ENCODE peak calls at places on chromosomes 2 and 18, in six cellular contexts. K, M, I, O, G and R are unnamed samples.

GRCh38 chr2:170073288-170073687 is 104.7 kb upstream of the MYO3B start:
- DNase-seq in K (peak), M (peak), I (no peak), O (no peak), G (peak), R (peak)

GRCh38 chr2:15780912-15781574 is 159.3 kb upstream of the MYCN start:
- DNase-seq in K (no peak), M (no peak), I (no peak), O (no peak), G (no peak), R (no peak)

GRCh38 chr2:120132190-120132589 is 91.0 kb downstream of the TMEM185B start:
- DNase-seq in K (no peak), M (no peak), I (no peak), O (no peak), G (peak), R (no peak)

GRCh38 chr2:226362991-226363390 is 436.6 kb downstream of the IRS1 start:
- DNase-seq in K (no peak), M (no peak), I (no peak), O (no peak), G (peak), R (no peak)

GRCh38 chr18:36187826-36188721 is 777 bp downstream of the MOCOS start:
- DNase-seq in K (no peak), M (no peak), I (peak), O (no peak), G (peak), R (peak)

GRCh38 chr2:45403036-45403435 is 208.0 kb downstream of the SRBD1 start:
- DNase-seq in K (no peak), M (no peak), I (no peak), O (no peak), G (no peak), R (no peak)

GRCh38 chr2:136207665-136208064 is 89.7 kb upstream of the CXCR4 start:
- DNase-seq in K (no peak), M (no peak), I (no peak), O (no peak), G (no peak), R (no peak)

GRCh38 chr18:35073186-35074105 is 32.2 kb downstream of the MAPRE2 start:
- DNase-seq in K (no peak), M (no peak), I (no peak), O (no peak), G (peak), R (no peak)

GRCh38 chr18:6729247-6730091 is at the start of gene ARHGAP28:
- DNase-seq in K (peak), M (peak), I (peak), O (peak), G (peak), R (peak)

GRCh38 chr18:24702001-24702400 is 241.6 kb downstream of the HRH4 start:
- DNase-seq in K (no peak), M (no peak), I (no peak), O (no peak), G (no peak), R (no peak)

GRCh38 chr2:174901075-174901474 is 104.1 kb downstream of the CHN1 start:
- DNase-seq in K (no peak), M (no peak), I (no peak), O (no peak), G (peak), R (no peak)

GRCh38 chr2:219736196-219736595 is 108.8 kb downstream of the SLC4A3 start:
- DNase-seq in K (peak), M (no peak), I (no peak), O (no peak), G (peak), R (peak)

GRCh38 chr2:72141881-72142742 is 5.5 kb downstream of the CYP26B1 start:
- DNase-seq in K (no peak), M (no peak), I (no peak), O (peak), G (no peak), R (peak)

GRCh38 chr2:54176577-54176976 is 61.2 kb downstream of the ACYP2 start:
- DNase-seq in K (no peak), M (peak), I (no peak), O (no peak), G (peak), R (no peak)

GRCh38 chr18:45806226-45806625 is 19.2 kb upstream of the SIGLEC15 start:
- DNase-seq in K (no peak), M (no peak), I (no peak), O (no peak), G (peak), R (no peak)

GRCh38 chr2:19046986-19047780 is 311.2 kb downstream of the OSR1 start:
- DNase-seq in K (no peak), M (peak), I (no peak), O (no peak), G (peak), R (no peak)

GRCh38 chr2:198483046-198483445 is 678.7 kb downstream of the PLCL1 start:
- DNase-seq in K (no peak), M (no peak), I (no peak), O (no peak), G (no peak), R (no peak)

GRCh38 chr2:40734797-40735196 is 282.9 kb upstream of the SLC8A1 start:
- DNase-seq in K (no peak), M (no peak), I (no peak), O (no peak), G (peak), R (no peak)

GRCh38 chr2:224645722-224646121 is 60.6 kb upstream of the CUL3 start:
- DNase-seq in K (no peak), M (no peak), I (no peak), O (no peak), G (no peak), R (no peak)

GRCh38 chr2:20737505-20737904 is 70.6 kb downstream of the GDF7 start:
- DNase-seq in K (no peak), M (no peak), I (no peak), O (no peak), G (no peak), R (no peak)

GRCh38 chr2:25822190-25823117 is 55.8 kb downstream of the ASXL2 start:
- DNase-seq in K (peak), M (no peak), I (peak), O (peak), G (peak), R (peak)

GRCh38 chr18:27540126-27540525 is 355.0 kb upstream of the CHST9 start:
- DNase-seq in K (no peak), M (no peak), I (no peak), O (no peak), G (no peak), R (no peak)

GRCh38 chr2:1477196-1478040 is 64.2 kb downstream of the TPO start:
- DNase-seq in K (no peak), M (no peak), I (no peak), O (no peak), G (no peak), R (no peak)

GRCh38 chr2:1476617-1477195 is 63.4 kb downstream of the TPO start:
- DNase-seq in K (no peak), M (no peak), I (no peak), O (no peak), G (no peak), R (no peak)

GRCh38 chr2:1472350-1472749 is 59.1 kb downstream of the TPO start:
- DNase-seq in K (no peak), M (no peak), I (no peak), O (no peak), G (no peak), R (no peak)
- TF ChIP-seq CTCF in K (no peak), M (no peak), I (no peak), O (no peak), G (no peak), R (no peak)

DNA sequence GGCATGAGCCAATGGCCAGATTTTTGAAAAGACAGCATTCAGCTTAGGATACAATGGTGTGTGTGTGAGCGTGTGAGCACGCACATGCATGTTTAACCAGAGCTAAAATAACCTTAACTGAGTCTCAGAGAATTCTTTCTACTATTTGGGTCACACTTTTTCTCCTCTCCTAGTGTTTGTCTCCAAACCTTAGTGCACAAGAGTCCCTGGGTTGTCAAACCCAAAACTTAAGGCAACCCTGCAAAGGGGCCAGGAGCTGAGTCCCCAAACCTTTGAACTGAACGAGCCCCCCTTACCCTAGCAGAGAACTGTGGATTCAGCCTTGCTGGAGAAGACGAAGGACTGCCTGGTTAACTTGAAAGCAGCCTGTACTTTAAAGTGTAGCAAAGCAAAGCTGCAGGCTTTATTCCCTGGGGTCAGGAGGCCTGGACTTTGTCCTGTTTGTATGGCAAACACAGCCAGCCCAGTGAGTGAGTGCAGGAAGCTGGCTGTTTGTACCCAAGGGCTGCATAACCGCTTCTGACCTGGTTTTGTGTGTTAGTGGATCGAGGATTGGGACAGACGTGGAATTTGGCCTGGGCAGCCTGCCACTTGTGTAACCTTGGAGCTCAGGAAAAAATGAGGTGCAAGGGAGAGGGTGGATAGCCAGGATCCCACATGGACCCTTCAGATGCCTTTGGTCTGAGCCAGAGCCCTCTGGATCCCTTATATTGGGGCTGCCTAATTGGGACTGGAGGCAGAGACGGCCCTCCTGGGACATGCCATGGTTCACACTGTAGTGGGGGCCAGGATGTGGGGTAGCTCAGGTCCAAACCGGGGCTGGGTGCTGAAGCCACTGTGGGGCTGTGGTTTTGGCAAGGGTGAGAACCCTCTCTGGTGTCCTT is 6.4 kb upstream of the PSMD1 start:
- DNase-seq in K (no peak), M (no peak), I (no peak), O (no peak), G (no peak), R (peak)
- TF ChIP-seq CTCF in K (no peak), M (no peak), I (no peak), O (no peak), G (no peak), R (no peak)

GRCh38 chr2:129977986-129978385 is 1.5 kb upstream of the RAB6C start:
- DNase-seq in K (no peak), M (no peak), I (no peak), O (no peak), G (no peak), R (no peak)

GRCh38 chr2:129975016-129975774 is 4.3 kb upstream of the RAB6C start:
- DNase-seq in K (no peak), M (no peak), I (no peak), O (no peak), G (no peak), R (no peak)
- TF ChIP-seq CTCF in K (no peak), M (no peak), I (no peak), O (no peak), G (no peak), R (no peak)

GRCh38 chr2:70643715-70644114 is 90.1 kb upstream of the TGFA start:
- DNase-seq in K (no peak), M (no peak), I (no peak), O (no peak), G (peak), R (no peak)
- TF ChIP-seq CTCF in K (no peak), M (no peak), I (peak), O (no peak), G (peak), R (no peak)

DNA sequence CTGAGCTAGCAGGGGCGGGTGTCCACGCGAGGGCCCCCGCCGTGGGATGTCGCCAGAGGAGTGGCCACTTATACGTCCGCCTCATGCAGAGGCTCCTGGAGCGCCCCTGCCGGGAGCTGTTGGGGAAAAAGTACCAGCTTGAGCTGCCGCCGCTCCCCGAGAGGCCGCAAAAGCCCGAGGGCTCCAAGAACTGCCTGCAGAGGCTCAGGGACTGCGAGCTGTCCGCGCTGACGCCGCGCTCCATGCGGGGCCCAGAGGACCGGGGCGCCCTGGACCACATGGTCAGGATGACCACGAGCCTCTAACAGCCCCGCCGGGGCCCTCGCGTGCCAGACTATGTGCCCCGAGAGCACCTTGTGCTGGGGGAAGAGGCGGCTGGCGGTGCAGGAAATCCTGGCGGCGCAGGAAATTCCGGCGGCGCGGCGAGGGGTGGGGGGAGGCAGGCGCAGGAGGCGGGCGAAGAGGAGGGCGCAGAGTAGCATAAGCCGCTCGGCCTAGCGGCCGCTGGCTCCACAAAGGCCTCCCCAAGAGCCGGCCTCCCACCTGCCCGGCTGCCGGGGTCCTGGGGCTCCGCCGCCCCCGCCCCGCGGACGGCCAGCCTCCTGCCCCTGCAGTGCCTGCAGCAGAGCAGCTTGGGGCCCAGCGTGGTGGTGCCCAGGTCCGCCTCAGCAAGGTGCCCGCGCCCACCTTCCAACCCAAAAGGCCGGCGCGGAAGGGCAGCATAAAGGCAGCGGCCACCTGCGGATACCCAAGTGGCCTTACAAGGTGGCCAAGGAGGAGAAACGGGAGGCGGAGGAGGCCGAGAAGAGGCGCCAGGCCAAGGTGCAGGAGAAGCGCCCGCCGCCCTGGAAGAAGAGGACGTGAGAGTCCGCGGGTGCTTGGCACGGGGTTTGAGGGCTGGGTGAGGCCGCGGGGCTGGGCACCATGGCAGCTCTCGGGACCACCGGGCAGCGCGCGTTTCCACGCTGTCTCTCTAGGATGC is 42.1 kb upstream of the TRIM43B start:
- DNase-seq in K (peak), M (peak), I (peak), O (peak), G (peak), R (peak)
- TF ChIP-seq CTCF in K (no peak), M (no peak), I (peak), O (peak), G (peak), R (peak)

GRCh38 chr2:124323321-124323720 is 298.2 kb downstream of the CNTNAP5 start:
- DNase-seq in K (no peak), M (no peak), I (no peak), O (no peak), G (peak), R (no peak)

GRCh38 chr2:124328397-124328796 is 303.3 kb downstream of the CNTNAP5 start:
- DNase-seq in K (no peak), M (no peak), I (no peak), O (no peak), G (no peak), R (no peak)

GRCh38 chr2:124320072-124320471 is 295.0 kb downstream of the CNTNAP5 start:
- DNase-seq in K (no peak), M (no peak), I (no peak), O (no peak), G (no peak), R (no peak)

GRCh38 chr2:124327293-124327692 is 302.2 kb downstream of the CNTNAP5 start:
- DNase-seq in K (no peak), M (no peak), I (no peak), O (no peak), G (no peak), R (no peak)

GRCh38 chr2:124325667-124326425 is 300.8 kb downstream of the CNTNAP5 start:
- DNase-seq in K (no peak), M (no peak), I (no peak), O (no peak), G (peak), R (no peak)
- TF ChIP-seq CTCF in K (no peak), M (no peak), I (no peak), O (no peak), G (peak), R (no peak)

GRCh38 chr2:173432049-173432754 is 77.5 kb downstream of the CDCA7 start:
- DNase-seq in K (no peak), M (no peak), I (no peak), O (no peak), G (peak), R (no peak)

GRCh38 chr2:173436088-173436487 is 81.4 kb downstream of the CDCA7 start:
- DNase-seq in K (no peak), M (no peak), I (no peak), O (no peak), G (no peak), R (no peak)

GRCh38 chr2:173431191-173431590 is 76.5 kb downstream of the CDCA7 start:
- DNase-seq in K (no peak), M (no peak), I (no peak), O (no peak), G (no peak), R (no peak)

GRCh38 chr2:173434729-173435345 is 80.2 kb downstream of the CDCA7 start:
- DNase-seq in K (no peak), M (no peak), I (no peak), O (no peak), G (peak), R (no peak)

GRCh38 chr2:173435574-173435973 is 80.9 kb downstream of the CDCA7 start:
- DNase-seq in K (no peak), M (no peak), I (no peak), O (no peak), G (no peak), R (no peak)
- TF ChIP-seq CTCF in K (no peak), M (no peak), I (no peak), O (no peak), G (no peak), R (no peak)

GRCh38 chr2:175964195-175964594 is 37.9 kb downstream of the LNPK start:
- DNase-seq in K (no peak), M (no peak), I (no peak), O (no peak), G (peak), R (no peak)
- TF ChIP-seq CTCF in K (no peak), M (no peak), I (no peak), O (no peak), G (peak), R (no peak)

GRCh38 chr2:195672674-195673073 is 15.6 kb downstream of the SLC39A10 start:
- DNase-seq in K (no peak), M (no peak), I (no peak), O (no peak), G (no peak), R (no peak)
- TF ChIP-seq CTCF in K (no peak), M (no peak), I (no peak), O (no peak), G (no peak), R (no peak)